ENCODE peak calls at places on chromosomes 3 and 15, in eight cellular contexts. One of them, this sample, is unnamed.

GRCh38 chr3:39449796-39450195 is 17.7 kb upstream of the MOBP start:
- DNase-seq in activated T-cell treated with anti-CD3 and anti-CD28 coated beads for 24 hours: no peak
- DNase-seq in nephron progenitor cell: no peak
- DNase-seq in right cardiac atrium: no peak
- DNase-seq in NCI-H774: no peak
- DNase-seq in fibroblast of lung: no peak
- DNase-seq in HT-29: no peak
- DNase-seq in CD8-positive, alpha-beta T cell: no peak
- DNase-seq in this sample: no peak

GRCh38 chr3:66572090-66572632 is 71.3 kb upstream of the LRIG1 start:
- DNase-seq in nephron progenitor cell: no peak
- DNase-seq in HT-29: no peak
- DNase-seq in fibroblast of lung: no peak
- DNase-seq in right cardiac atrium: no peak
- DNase-seq in CD8-positive, alpha-beta T cell: no peak
- DNase-seq in activated T-cell treated with anti-CD3 and anti-CD28 coated beads for 24 hours: no peak
- DNase-seq in NCI-H774: no peak
- DNase-seq in this sample: no peak

GRCh38 chr3:16286161-16286560 is 21.1 kb downstream of the OXNAD1 start:
- DNase-seq in activated T-cell treated with anti-CD3 and anti-CD28 coated beads for 24 hours: peak; percentile 64
- DNase-seq in HT-29: no peak
- DNase-seq in fibroblast of lung: no peak
- DNase-seq in CD8-positive, alpha-beta T cell: peak; percentile 71
- DNase-seq in NCI-H774: no peak
- DNase-seq in nephron progenitor cell: no peak
- DNase-seq in right cardiac atrium: no peak
- DNase-seq in this sample: peak; percentile 62

GRCh38 chr15:70286110-70286806 is 188.5 kb upstream of the TLE3 start:
- DNase-seq in right cardiac atrium: no peak
- DNase-seq in HT-29: no peak
- DNase-seq in CD8-positive, alpha-beta T cell: no peak
- DNase-seq in NCI-H774: no peak
- DNase-seq in nephron progenitor cell: no peak
- DNase-seq in fibroblast of lung: no peak
- DNase-seq in activated T-cell treated with anti-CD3 and anti-CD28 coated beads for 24 hours: no peak
- DNase-seq in this sample: no peak

GRCh38 chr3:66598168-66598567 is 97.3 kb upstream of the LRIG1 start:
- DNase-seq in activated T-cell treated with anti-CD3 and anti-CD28 coated beads for 24 hours: no peak
- DNase-seq in fibroblast of lung: peak; percentile 72
- DNase-seq in nephron progenitor cell: no peak
- DNase-seq in right cardiac atrium: no peak
- DNase-seq in HT-29: no peak
- DNase-seq in NCI-H774: no peak
- DNase-seq in CD8-positive, alpha-beta T cell: no peak
- DNase-seq in this sample: no peak

GRCh38 chr15:77697893-77698292 is 65.2 kb upstream of the LINGO1 start:
- DNase-seq in activated T-cell treated with anti-CD3 and anti-CD28 coated beads for 24 hours: no peak
- DNase-seq in NCI-H774: no peak
- DNase-seq in nephron progenitor cell: no peak
- DNase-seq in right cardiac atrium: no peak
- DNase-seq in HT-29: no peak
- DNase-seq in CD8-positive, alpha-beta T cell: no peak
- DNase-seq in fibroblast of lung: no peak
- DNase-seq in this sample: no peak

GRCh38 chr3:44323341-44323955 is 15.1 kb upstream of the TCAIM start:
- DNase-seq in fibroblast of lung: peak; percentile 80
- DNase-seq in HT-29: peak; percentile 58
- DNase-seq in nephron progenitor cell: peak; percentile 63
- DNase-seq in activated T-cell treated with anti-CD3 and anti-CD28 coated beads for 24 hours: peak; percentile 24
- DNase-seq in NCI-H774: peak; percentile 2
- DNase-seq in right cardiac atrium: peak; percentile 69
- DNase-seq in CD8-positive, alpha-beta T cell: peak; percentile 62
- DNase-seq in this sample: peak; percentile 28

GRCh38 chr15:43370310-43370974 is 401 bp downstream of the ZSCAN29 start:
- DNase-seq in CD8-positive, alpha-beta T cell: no peak
- DNase-seq in nephron progenitor cell: peak; percentile 57
- DNase-seq in fibroblast of lung: peak; percentile 36
- DNase-seq in HT-29: peak; percentile 40
- DNase-seq in activated T-cell treated with anti-CD3 and anti-CD28 coated beads for 24 hours: no peak
- DNase-seq in right cardiac atrium: peak; percentile 29
- DNase-seq in NCI-H774: no peak
- DNase-seq in this sample: no peak

GRCh38 chr3:72418856-72419255 is 429.4 kb downstream of the SHQ1 start:
- DNase-seq in activated T-cell treated with anti-CD3 and anti-CD28 coated beads for 24 hours: no peak
- DNase-seq in nephron progenitor cell: no peak
- DNase-seq in HT-29: no peak
- DNase-seq in fibroblast of lung: no peak
- DNase-seq in right cardiac atrium: no peak
- DNase-seq in NCI-H774: no peak
- DNase-seq in CD8-positive, alpha-beta T cell: no peak
- DNase-seq in this sample: no peak